ENCODE peak calls at places on chromosomes 5 and 9, in five cellular contexts. One of them, this sample, is unnamed.

GRCh38 chr5:140632366-140633080 is 452 bp downstream of the CD14 start:
- DNase-seq in MM.1S: peak; percentile 37
- DNase-seq in GM23338: peak; percentile 23
- DNase-seq in sigmoid colon: peak; percentile 81
- DNase-seq in right atrium auricular region: peak; percentile 68
- DNase-seq in this sample: no peak

GRCh38 chr9:114027159-114027895 is 50.8 kb downstream of the AMBP start:
- DNase-seq in MM.1S: no peak
- DNase-seq in GM23338: no peak
- DNase-seq in sigmoid colon: peak; percentile 35
- DNase-seq in right atrium auricular region: no peak
- DNase-seq in this sample: no peak

GRCh38 chr9:76638001-76638400 is 126.2 kb upstream of the PCA3 start:
- DNase-seq in MM.1S: no peak
- DNase-seq in GM23338: no peak
- DNase-seq in sigmoid colon: no peak
- DNase-seq in right atrium auricular region: no peak
- DNase-seq in this sample: no peak

GRCh38 chr5:120239076-120239475 is 225.0 kb upstream of the PRR16 start:
- DNase-seq in MM.1S: no peak
- DNase-seq in GM23338: no peak
- DNase-seq in sigmoid colon: no peak
- DNase-seq in right atrium auricular region: no peak
- DNase-seq in this sample: no peak

GRCh38 chr5:74212336-74212735 is 428.2 kb downstream of the ENC1 start:
- DNase-seq in MM.1S: peak; percentile 21
- DNase-seq in GM23338: peak; percentile 60
- DNase-seq in sigmoid colon: no peak
- DNase-seq in right atrium auricular region: no peak
- DNase-seq in this sample: no peak

GRCh38 chr5:39503148-39503547 is 78.4 kb upstream of the DAB2 start:
- DNase-seq in MM.1S: no peak
- DNase-seq in GM23338: no peak
- DNase-seq in sigmoid colon: peak; percentile 88
- DNase-seq in right atrium auricular region: no peak
- DNase-seq in this sample: no peak

GRCh38 chr5:1027631-1028441 is 19.2 kb downstream of the NKD2 start:
- DNase-seq in MM.1S: no peak
- DNase-seq in GM23338: no peak
- DNase-seq in sigmoid colon: peak; percentile 48
- DNase-seq in right atrium auricular region: no peak
- DNase-seq in this sample: no peak

GRCh38 chr5:574906-575305 is 37.2 kb upstream of the CEP72 start:
- DNase-seq in MM.1S: no peak
- DNase-seq in GM23338: no peak
- DNase-seq in sigmoid colon: peak; percentile 29
- DNase-seq in right atrium auricular region: peak; percentile 16
- DNase-seq in this sample: no peak

GRCh38 chr5:84085387-84086041 is 299.2 kb downstream of the EDIL3 start:
- DNase-seq in MM.1S: no peak
- DNase-seq in GM23338: no peak
- DNase-seq in sigmoid colon: no peak
- DNase-seq in right atrium auricular region: no peak
- DNase-seq in this sample: no peak

GRCh38 chr5:72280655-72281069 is 39.4 kb downstream of the MRPS27 start:
- DNase-seq in MM.1S: no peak
- DNase-seq in GM23338: peak; percentile 68
- DNase-seq in sigmoid colon: no peak
- DNase-seq in right atrium auricular region: no peak
- DNase-seq in this sample: no peak

GRCh38 chr5:68285857-68286611 is 70.5 kb downstream of the PIK3R1 start:
- DNase-seq in MM.1S: peak; percentile 70
- DNase-seq in GM23338: peak; percentile 77
- DNase-seq in sigmoid colon: no peak
- DNase-seq in right atrium auricular region: no peak
- DNase-seq in this sample: no peak

DNA sequence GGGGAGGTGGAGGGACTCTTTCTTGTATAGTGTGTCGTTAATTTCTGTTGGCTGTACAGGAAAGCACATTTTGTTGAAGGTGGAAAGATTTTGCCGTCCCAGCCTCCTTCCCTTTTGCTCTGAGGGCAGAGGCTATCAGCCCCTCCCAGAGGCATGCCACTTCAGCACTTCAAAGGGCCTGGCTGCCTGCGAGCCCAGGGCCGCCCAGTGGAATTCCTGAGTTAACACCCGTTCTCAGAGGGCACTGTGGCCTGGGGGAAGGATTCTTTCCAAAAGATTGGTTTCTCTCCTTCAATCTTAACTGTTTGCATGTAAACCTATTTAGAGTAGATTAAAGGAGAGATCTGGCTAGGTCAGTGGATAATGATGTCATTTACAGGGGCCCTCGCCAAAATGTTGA is 238.6 kb downstream of the FANCC start:
- DNase-seq in MM.1S: no peak
- DNase-seq in GM23338: peak; percentile 59
- DNase-seq in sigmoid colon: peak; percentile 63
- DNase-seq in right atrium auricular region: no peak
- DNase-seq in this sample: no peak
- H3K4me1 ChIP-seq in MM.1S: no peaks in the 10 kb centered on the region
- H3K4me1 ChIP-seq in GM23338: peaks cover 8% of the 10 kb centered on the region
- H3K4me1 ChIP-seq in sigmoid colon: peaks cover 96% of the 10 kb centered on the region
- H3K4me1 ChIP-seq in right atrium auricular region: no peaks in the 10 kb centered on the region
- H3K4me1 ChIP-seq in this sample: peaks cover 100% of the 10 kb centered on the region

GRCh38 chr9:94826044-94826443 is 99.5 kb downstream of the AOPEP start:
- DNase-seq in MM.1S: no peak
- DNase-seq in GM23338: no peak
- DNase-seq in sigmoid colon: no peak
- DNase-seq in right atrium auricular region: no peak
- DNase-seq in this sample: no peak
- H3K27ac ChIP-seq in MM.1S: no peak overlapping the region
- H3K27ac ChIP-seq in GM23338: no peak overlapping the region
- H3K27ac ChIP-seq in sigmoid colon: peak overlapping the region; percentile 47
- H3K27ac ChIP-seq in right atrium auricular region: peak overlapping the region; percentile 58
- H3K27ac ChIP-seq in this sample: peak overlapping the region; percentile 97

GRCh38 chr9:35904966-35905781 is 828 bp upstream of the HRCT1 start:
- DNase-seq in MM.1S: no peak
- DNase-seq in GM23338: no peak
- DNase-seq in sigmoid colon: no peak
- DNase-seq in right atrium auricular region: peak; percentile 65
- DNase-seq in this sample: no peak
- H3K4me1 ChIP-seq in MM.1S: peaks cover 12% of the 10 kb centered on the region
- H3K4me1 ChIP-seq in GM23338: peaks cover 20% of the 10 kb centered on the region
- H3K4me1 ChIP-seq in sigmoid colon: peaks cover 61% of the 10 kb centered on the region
- H3K4me1 ChIP-seq in right atrium auricular region: no peaks in the 10 kb centered on the region
- H3K4me1 ChIP-seq in this sample: peaks cover 70% of the 10 kb centered on the region

GRCh38 chr9:4704129-4704528 is 24.8 kb downstream of the CDC37L1 start:
- DNase-seq in MM.1S: no peak
- DNase-seq in GM23338: no peak
- DNase-seq in sigmoid colon: no peak
- DNase-seq in right atrium auricular region: no peak
- DNase-seq in this sample: no peak
- H3K27ac ChIP-seq in MM.1S: no peak overlapping the region
- H3K27ac ChIP-seq in GM23338: no peak overlapping the region
- H3K27ac ChIP-seq in sigmoid colon: no peak overlapping the region
- H3K27ac ChIP-seq in right atrium auricular region: no peak overlapping the region
- H3K27ac ChIP-seq in this sample: no peak overlapping the region

DNA sequence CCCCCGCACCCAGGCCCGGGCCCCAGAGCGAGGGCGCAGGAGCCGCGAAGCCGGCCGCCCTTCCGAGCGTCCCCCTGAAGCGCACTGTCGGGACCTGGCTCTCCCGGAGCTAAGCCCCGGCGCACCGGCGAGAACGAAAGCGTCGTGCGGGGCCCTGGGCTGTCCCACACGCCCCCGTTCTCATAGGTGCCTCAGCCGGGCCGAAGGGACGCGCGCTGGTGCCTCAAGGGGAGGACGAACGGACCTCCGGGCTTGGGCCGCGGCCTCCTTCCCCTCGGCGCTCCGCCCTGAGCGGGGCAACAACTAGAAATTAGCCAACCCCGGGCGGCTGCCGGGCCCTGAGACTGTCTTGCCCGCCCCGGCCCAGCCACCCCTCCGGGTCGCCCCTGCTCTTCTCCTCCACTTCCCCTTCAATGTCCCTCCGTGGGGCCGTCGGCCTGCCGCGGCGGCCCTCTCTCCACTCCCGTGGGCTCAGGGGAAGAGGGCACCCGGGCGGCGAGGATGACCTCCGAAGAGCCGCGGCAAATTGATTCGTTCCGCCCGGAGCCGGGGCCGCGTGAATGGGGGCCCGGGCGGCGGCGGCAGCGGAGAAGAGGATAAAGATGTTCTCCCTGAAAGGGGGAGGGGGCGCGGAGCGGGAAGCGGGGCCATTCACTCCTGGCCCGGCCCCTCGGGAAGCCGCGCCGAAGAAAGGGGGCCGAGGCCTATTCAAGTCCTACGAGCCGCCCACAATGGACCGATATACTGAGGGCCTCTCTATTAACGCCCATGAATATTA is 3.5 kb upstream of the PRDM12 start:
- DNase-seq in MM.1S: no peak
- DNase-seq in GM23338: peak; percentile 87
- DNase-seq in sigmoid colon: no peak
- DNase-seq in right atrium auricular region: no peak
- DNase-seq in this sample: no peak
- H3K4me1 ChIP-seq in MM.1S: no peaks in the 10 kb centered on the region
- H3K4me1 ChIP-seq in GM23338: peaks cover 20% of the 10 kb centered on the region
- H3K4me1 ChIP-seq in sigmoid colon: peaks cover 62% of the 10 kb centered on the region
- H3K4me1 ChIP-seq in right atrium auricular region: no peaks in the 10 kb centered on the region
- H3K4me1 ChIP-seq in this sample: peaks cover 62% of the 10 kb centered on the region

DNA sequence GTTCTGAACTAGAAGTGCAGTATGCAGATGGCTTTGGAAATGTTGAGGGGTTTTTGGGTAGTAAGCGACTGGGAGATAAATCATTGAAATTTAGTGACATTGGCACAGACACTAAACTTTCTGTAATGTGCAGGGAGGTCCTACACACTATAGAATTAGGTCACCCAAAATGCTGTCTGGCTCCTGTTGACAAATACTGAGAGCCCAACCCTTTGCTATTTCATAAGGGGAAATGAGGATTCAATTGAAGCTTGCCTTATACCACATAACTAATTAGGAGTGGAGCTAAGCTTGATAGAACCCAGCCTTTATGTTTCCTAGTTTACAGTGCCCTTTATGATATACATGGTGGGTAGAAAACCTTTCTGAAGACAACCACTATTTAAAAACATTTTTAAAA is 22.6 kb downstream of the HMGXB3 start:
- DNase-seq in MM.1S: no peak
- DNase-seq in GM23338: no peak
- DNase-seq in sigmoid colon: no peak
- DNase-seq in right atrium auricular region: no peak
- DNase-seq in this sample: no peak
- H3K27ac ChIP-seq in MM.1S: no peak overlapping the region
- H3K27ac ChIP-seq in GM23338: no peak overlapping the region
- H3K27ac ChIP-seq in sigmoid colon: no peak overlapping the region
- H3K27ac ChIP-seq in right atrium auricular region: peak overlapping the region; percentile 19
- H3K27ac ChIP-seq in this sample: peak overlapping the region; percentile 71

GRCh38 chr5:134141346-134142050 is 27.0 kb downstream of the TCF7 start:
- DNase-seq in MM.1S: no peak
- DNase-seq in GM23338: no peak
- DNase-seq in sigmoid colon: peak; percentile 42
- DNase-seq in right atrium auricular region: peak; percentile 50
- DNase-seq in this sample: no peak
- H3K4me1 ChIP-seq in MM.1S: peaks cover 13% of the 10 kb centered on the region
- H3K4me1 ChIP-seq in GM23338: peaks cover 15% of the 10 kb centered on the region
- H3K4me1 ChIP-seq in sigmoid colon: peaks cover 5% of the 10 kb centered on the region
- H3K4me1 ChIP-seq in right atrium auricular region: no peaks in the 10 kb centered on the region
- H3K4me1 ChIP-seq in this sample: no peaks in the 10 kb centered on the region

DNA sequence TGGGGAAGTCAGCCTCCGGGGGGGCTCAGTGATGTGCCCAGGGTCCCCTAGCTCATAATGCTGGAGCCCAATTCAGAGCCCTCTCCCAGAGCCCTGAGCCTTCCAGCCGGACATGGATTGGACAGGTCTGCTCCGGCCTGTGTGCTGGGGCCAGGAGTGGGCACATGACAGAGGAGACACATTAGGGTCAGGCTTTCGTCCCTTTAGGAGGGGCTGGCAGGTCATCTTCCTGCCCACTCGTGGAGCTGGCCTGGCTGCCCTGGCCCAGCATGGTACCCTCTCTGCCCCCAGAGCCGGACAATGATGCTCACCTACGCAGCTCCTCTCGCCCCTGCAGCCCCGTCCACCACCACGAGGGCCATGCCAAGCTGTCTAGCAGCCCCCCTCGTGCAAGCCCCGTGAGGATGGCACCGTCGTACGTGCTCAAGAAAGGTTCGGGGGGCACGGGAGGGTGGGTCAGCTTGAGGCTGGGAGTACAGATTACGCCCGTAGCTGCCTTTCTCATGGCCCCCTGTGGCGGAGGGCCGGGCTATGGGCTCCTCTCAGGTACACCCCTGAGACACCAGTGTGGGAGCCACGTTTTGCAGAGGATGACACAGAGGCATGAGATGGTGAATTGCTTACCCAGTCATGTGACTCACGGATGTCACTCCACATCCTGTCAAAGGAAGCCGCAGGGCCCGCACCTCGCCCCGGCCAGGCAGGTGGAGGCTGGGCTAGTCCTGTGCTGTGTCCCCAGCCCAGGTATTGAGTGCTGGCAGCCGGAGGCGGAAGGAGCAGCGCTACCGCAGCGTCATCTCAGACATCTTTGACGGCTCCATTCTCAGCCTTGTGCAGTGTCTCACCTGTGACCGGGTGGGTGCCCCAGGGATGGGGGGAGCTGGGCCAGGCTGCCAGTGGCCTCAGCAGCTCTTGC is 33.6 kb downstream of the USP20 start:
- DNase-seq in MM.1S: peak; percentile 26
- DNase-seq in GM23338: no peak
- DNase-seq in sigmoid colon: no peak
- DNase-seq in right atrium auricular region: no peak
- DNase-seq in this sample: no peak
- H3K27ac ChIP-seq in MM.1S: no peak overlapping the region
- H3K27ac ChIP-seq in GM23338: no peak overlapping the region
- H3K27ac ChIP-seq in sigmoid colon: no peak overlapping the region
- H3K27ac ChIP-seq in right atrium auricular region: no peak overlapping the region
- H3K27ac ChIP-seq in this sample: no peak overlapping the region

GRCh38 chr5:181189962-181190710 is 14.9 kb downstream of the TRIM7 start:
- DNase-seq in MM.1S: no peak
- DNase-seq in GM23338: peak; percentile 40
- DNase-seq in sigmoid colon: peak; percentile 75
- DNase-seq in right atrium auricular region: no peak
- DNase-seq in this sample: no peak

GRCh38 chr5:181189363-181189961 is 15.5 kb downstream of the TRIM7 start:
- DNase-seq in MM.1S: peak; percentile 52
- DNase-seq in GM23338: peak; percentile 36
- DNase-seq in sigmoid colon: no peak
- DNase-seq in right atrium auricular region: no peak
- DNase-seq in this sample: no peak

GRCh38 chr5:181186902-181187499 is 18.0 kb downstream of the TRIM7 start:
- DNase-seq in MM.1S: no peak
- DNase-seq in GM23338: peak; percentile 37
- DNase-seq in sigmoid colon: no peak
- DNase-seq in right atrium auricular region: no peak
- DNase-seq in this sample: no peak

GRCh38 chr5:181187500-181188213 is 17.3 kb downstream of the TRIM7 start:
- DNase-seq in MM.1S: peak; percentile 46
- DNase-seq in GM23338: peak; percentile 85
- DNase-seq in sigmoid colon: peak; percentile 91
- DNase-seq in right atrium auricular region: peak; percentile 84
- DNase-seq in this sample: no peak

GRCh38 chr5:181188700-181189362 is 16.2 kb downstream of the TRIM7 start:
- DNase-seq in MM.1S: peak; percentile 80
- DNase-seq in GM23338: peak; percentile 80
- DNase-seq in sigmoid colon: peak; percentile 92
- DNase-seq in right atrium auricular region: peak; percentile 91
- DNase-seq in this sample: no peak
- H3K4me1 ChIP-seq in MM.1S: no peaks in the 10 kb centered on the region
- H3K4me1 ChIP-seq in GM23338: peaks cover 4% of the 10 kb centered on the region
- H3K4me1 ChIP-seq in sigmoid colon: peaks cover 7% of the 10 kb centered on the region
- H3K4me1 ChIP-seq in right atrium auricular region: no peaks in the 10 kb centered on the region
- H3K4me1 ChIP-seq in this sample: peaks cover 16% of the 10 kb centered on the region